ENCODE peak calls at places on chromosomes 11 and 22, in six cellular contexts. U, G, F, D, M and X are unnamed samples.

GRCh38 chr11:134229131-134229790 is 4.8 kb downstream of the VPS26B start:
- DNase-seq in G (no peak), D (no peak), M (no peak), U (no peak), F (no peak), X (no peak)

GRCh38 chr11:65182258-65183170 is 786 bp downstream of the CAPN1 start:
- DNase-seq in M (no peak), G (peak), U (peak), D (peak), F (no peak), X (no peak)

GRCh38 chr11:11691296-11692141 is 69.7 kb upstream of the GALNT18 start:
- DNase-seq in M (no peak), D (no peak), U (no peak), F (peak), G (no peak), X (no peak)

GRCh38 chr22:46796566-46797195 is 34.2 kb downstream of the TBC1D22A start:
- DNase-seq in F (no peak), U (no peak), G (no peak), D (no peak), M (no peak), X (no peak)

GRCh38 chr11:69801513-69802335 is 17.5 kb downstream of the FGF3 start:
- DNase-seq in U (no peak), G (no peak), D (peak), F (peak), M (no peak), X (no peak)

GRCh38 chr11:22337571-22338464 is at the start of gene SLC17A6:
- DNase-seq in U (no peak), G (no peak), M (no peak), D (peak), F (no peak), X (no peak)

GRCh38 chr22:24191893-24192292 is 10.6 kb downstream of the SUSD2 start:
- DNase-seq in F (no peak), M (no peak), D (no peak), G (no peak), U (no peak), X (no peak)

GRCh38 chr11:61632096-61632495 is 48.1 kb upstream of the DAGLA start:
- DNase-seq in G (no peak), M (no peak), F (no peak), D (no peak), U (no peak), X (no peak)

GRCh38 chr11:36195496-36196346 is 93.5 kb downstream of the COMMD9 start:
- DNase-seq in D (no peak), G (no peak), M (no peak), U (no peak), F (no peak), X (no peak)

GRCh38 chr11:130070829-130071205 is 1.1 kb downstream of the APLP2 start:
- DNase-seq in G (no peak), U (no peak), D (peak), M (no peak), F (no peak), X (no peak)

GRCh38 chr11:1152316-1153104 is 5.2 kb upstream of the MUC5AC start:
- DNase-seq in U (no peak), M (peak), G (no peak), F (no peak), D (no peak), X (no peak)

GRCh38 chr11:67266424-67267187 is at the start of gene GRK2:
- DNase-seq in G (peak), D (peak), U (peak), M (no peak), F (no peak), X (peak)

GRCh38 chr11:12196862-12197261 is 86.5 kb downstream of the MICAL2 start:
- DNase-seq in G (no peak), U (no peak), M (no peak), D (no peak), F (no peak), X (no peak)

GRCh38 chr22:29306175-29306829 is at the start of gene GAS2L1:
- DNase-seq in M (peak), D (peak), U (peak), F (peak), G (peak), X (peak)

GRCh38 chr22:19759994-19760651 is 455 bp upstream of the TBX1 start:
- DNase-seq in G (no peak), U (no peak), M (no peak), D (no peak), F (no peak), X (no peak)

GRCh38 chr22:19761022-19761499 is 483 bp downstream of the TBX1 start:
- DNase-seq in D (no peak), M (no peak), G (no peak), F (no peak), U (no peak), X (no peak)

GRCh38 chr22:19761500-19762314 is 1.1 kb downstream of the TBX1 start:
- DNase-seq in G (no peak), D (no peak), F (no peak), M (no peak), U (no peak), X (no peak)

GRCh38 chr22:19759459-19759993 is 1.1 kb upstream of the TBX1 start:
- DNase-seq in U (no peak), M (no peak), F (no peak), D (no peak), G (no peak), X (no peak)

DNA sequence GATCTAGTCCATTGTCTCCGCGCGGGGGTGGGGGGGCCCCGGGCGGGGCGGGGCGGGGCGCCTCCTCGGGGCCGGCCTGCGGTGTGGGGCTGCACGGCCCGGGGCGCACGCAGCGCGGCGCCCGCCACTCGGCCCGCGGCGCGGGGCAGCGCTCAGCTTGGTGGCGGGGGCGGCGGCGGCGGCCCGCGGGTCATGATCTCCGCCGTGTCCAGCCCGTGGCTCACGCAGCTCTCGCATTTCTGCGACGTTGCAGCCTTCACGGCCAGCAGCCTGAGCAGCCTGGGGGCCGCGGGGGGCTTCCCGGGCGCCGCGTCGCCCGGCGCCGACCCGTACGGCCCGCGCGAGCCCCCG is at the start of gene TBX1:
- DNase-seq in D (no peak), U (no peak), M (no peak), F (no peak), G (no peak), X (no peak)
- H3K4me3 ChIP-seq in D (no peak), U (no peak), M (peak), F (no peak), G (no peak), X (no peak)

GRCh38 chr22:40423246-40423753 is 52.9 kb downstream of the SGSM3 start:
- DNase-seq in D (no peak), M (no peak), G (no peak), U (no peak), F (no peak), X (no peak)

GRCh38 chr22:40423882-40424640 is 53.7 kb downstream of the SGSM3 start:
- DNase-seq in M (peak), G (no peak), F (no peak), D (no peak), U (no peak), X (no peak)

GRCh38 chr22:40422558-40423245 is 52.3 kb downstream of the SGSM3 start:
- DNase-seq in U (no peak), M (no peak), G (no peak), D (no peak), F (no peak), X (no peak)

GRCh38 chr22:40426671-40427070 is 56.3 kb downstream of the SGSM3 start:
- DNase-seq in D (no peak), U (no peak), M (peak), G (no peak), F (no peak), X (no peak)

DNA sequence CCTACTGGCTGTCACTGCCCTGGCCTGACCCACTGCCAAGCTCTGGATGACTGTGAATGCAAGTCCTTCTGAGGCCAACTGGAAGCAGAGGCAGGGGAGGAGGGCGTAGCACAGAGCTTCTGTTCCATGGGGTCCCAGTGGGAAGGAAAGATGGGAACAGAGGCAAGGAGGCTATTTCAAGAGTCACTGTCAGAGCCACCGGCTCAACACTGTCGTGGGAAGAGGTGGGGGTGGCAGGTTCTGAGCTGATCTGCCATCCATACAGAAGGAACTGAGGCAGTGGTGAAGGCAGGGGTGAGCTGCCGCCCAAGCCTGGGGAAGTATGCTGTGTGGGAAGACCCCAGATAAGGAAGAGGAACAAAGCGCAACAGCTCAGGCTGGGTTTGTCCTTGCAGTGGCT is 54.7 kb downstream of the SGSM3 start:
- DNase-seq in M (no peak), D (no peak), U (no peak), F (no peak), G (no peak), X (no peak)
- H3K27ac ChIP-seq in M (peak), D (no peak), U (no peak), F (no peak), G (no peak), X (no peak)

GRCh38 chr11:46390331-46391171 is 1.0 kb downstream of the CHRM4 start:
- DNase-seq in F (no peak), M (no peak), G (no peak), U (no peak), D (no peak), X (no peak)
- H3K4me3 ChIP-seq in F (peak), M (no peak), G (no peak), U (no peak), D (no peak), X (no peak)

GRCh38 chr11:46337626-46338345 is 9.5 kb upstream of the DGKZ start:
- DNase-seq in U (no peak), G (no peak), M (no peak), D (no peak), F (no peak), X (no peak)
- H3K27ac ChIP-seq in U (no peak), G (no peak), M (no peak), D (no peak), F (no peak), X (peak)

GRCh38 chr11:111410951-111411350 is 31.9 kb upstream of the POU2AF1 start:
- DNase-seq in G (no peak), M (no peak), U (no peak), F (no peak), D (no peak), X (no peak)
- H3K4me3 ChIP-seq in G (no peak), M (no peak), U (no peak), F (no peak), D (no peak), X (no peak)

GRCh38 chr11:2950825-2951224 is 21.6 kb upstream of the PHLDA2 start:
- DNase-seq in M (no peak), G (no peak), U (no peak), D (no peak), F (no peak), X (no peak)

GRCh38 chr11:2949920-2950319 is 20.7 kb upstream of the PHLDA2 start:
- DNase-seq in U (no peak), D (no peak), G (no peak), M (no peak), F (no peak), X (no peak)

GRCh38 chr11:2947744-2948143 is 18.5 kb upstream of the PHLDA2 start:
- DNase-seq in G (no peak), U (no peak), D (no peak), F (no peak), M (no peak), X (no peak)

GRCh38 chr11:2954263-2954662 is 25.0 kb upstream of the PHLDA2 start:
- DNase-seq in G (no peak), F (no peak), D (no peak), M (no peak), U (no peak), X (no peak)

GRCh38 chr11:2951235-2952110 is 22.3 kb upstream of the PHLDA2 start:
- DNase-seq in G (no peak), F (no peak), U (no peak), D (no peak), M (no peak), X (no peak)
- H3K27ac ChIP-seq in G (no peak), F (no peak), U (no peak), D (no peak), M (no peak), X (peak)

DNA sequence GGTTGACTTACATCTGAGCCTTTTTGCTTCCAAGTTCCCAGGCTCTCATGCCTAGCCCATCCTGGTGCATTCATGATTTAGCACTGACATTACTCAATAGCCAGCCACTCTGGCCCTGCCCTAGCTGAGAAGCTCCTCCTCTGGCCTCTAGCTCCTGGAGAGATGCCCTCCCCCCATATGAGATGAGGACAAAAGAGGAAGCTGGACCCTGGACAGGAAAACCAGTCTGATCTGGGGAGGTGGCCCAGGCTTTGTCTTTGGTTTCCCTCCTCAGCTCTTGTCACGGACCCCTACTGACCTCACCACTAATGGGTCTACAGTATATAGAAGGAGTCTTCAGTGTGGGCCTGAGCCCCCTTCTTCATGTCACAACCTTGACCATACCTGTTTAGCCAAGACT is 3.0 kb downstream of the RHOG start:
- DNase-seq in F (no peak), M (no peak), G (no peak), D (peak), U (no peak), X (peak)
- H3K4me3 ChIP-seq in F (no peak), M (peak), G (peak), D (no peak), U (no peak), X (no peak)

DNA sequence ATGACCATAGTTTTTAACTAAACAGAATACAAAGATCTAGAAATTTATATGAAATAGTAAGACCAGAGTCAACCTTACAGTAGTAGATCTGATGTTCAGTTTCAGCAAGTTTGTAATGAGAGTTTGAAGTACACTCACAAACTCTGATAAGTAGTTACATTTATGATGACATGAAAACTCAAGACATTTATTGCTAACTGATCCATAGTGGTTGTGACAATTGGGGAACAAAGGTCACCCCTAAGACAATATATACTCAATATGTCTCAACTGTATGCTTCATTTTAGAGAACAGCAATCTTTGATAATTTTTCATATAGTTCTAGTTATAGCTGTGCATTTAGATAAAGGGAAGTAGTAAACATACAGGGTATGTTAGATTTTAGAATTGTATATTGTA is 11.1 kb downstream of the OR10D3 start:
- DNase-seq in D (no peak), F (no peak), G (no peak), M (no peak), U (no peak), X (no peak)
- H3K27ac ChIP-seq in D (no peak), F (no peak), G (no peak), M (no peak), U (no peak), X (no peak)